ENCODE peak calls at places on chromosome 9, in eight cellular contexts. One of them, this sample, is unnamed.

GRCh38 chr9:16985559-16986348 is 115.3 kb upstream of the BNC2 start:
- DNase-seq in HepG2: no peak
- DNase-seq in progenitor cell of endocrine pancreas: no peak
- DNase-seq in kidney epithelial cell: no peak
- DNase-seq in stomach: no peak
- DNase-seq in GM13976: no peak
- DNase-seq in tibial artery: peak
- DNase-seq in AG10803: peak
- DNase-seq in this sample: no peak

GRCh38 chr9:100052375-100052774 is 46.4 kb downstream of the ERP44 start:
- DNase-seq in progenitor cell of endocrine pancreas: no peak
- DNase-seq in kidney epithelial cell: no peak
- DNase-seq in GM13976: no peak
- DNase-seq in stomach: no peak
- DNase-seq in HepG2: no peak
- DNase-seq in tibial artery: no peak
- DNase-seq in AG10803: no peak
- DNase-seq in this sample: no peak

GRCh38 chr9:5799314-5799713 is 33.6 kb downstream of the ERMP1 start:
- DNase-seq in stomach: no peak
- DNase-seq in tibial artery: no peak
- DNase-seq in HepG2: peak
- DNase-seq in AG10803: peak
- DNase-seq in GM13976: peak
- DNase-seq in progenitor cell of endocrine pancreas: no peak
- DNase-seq in kidney epithelial cell: no peak
- DNase-seq in this sample: no peak

GRCh38 chr9:90344013-90344412 is 298.6 kb downstream of the DIRAS2 start:
- DNase-seq in stomach: no peak
- DNase-seq in GM13976: no peak
- DNase-seq in kidney epithelial cell: peak
- DNase-seq in tibial artery: no peak
- DNase-seq in progenitor cell of endocrine pancreas: no peak
- DNase-seq in HepG2: no peak
- DNase-seq in AG10803: peak
- DNase-seq in this sample: no peak

GRCh38 chr9:37938121-37938906 is 34.4 kb upstream of the SLC25A51 start:
- DNase-seq in AG10803: peak
- DNase-seq in GM13976: no peak
- DNase-seq in kidney epithelial cell: no peak
- DNase-seq in progenitor cell of endocrine pancreas: no peak
- DNase-seq in HepG2: no peak
- DNase-seq in stomach: no peak
- DNase-seq in tibial artery: no peak
- DNase-seq in this sample: no peak

GRCh38 chr9:76882686-76883085 is 23.2 kb downstream of the PRUNE2 start:
- DNase-seq in tibial artery: no peak
- DNase-seq in progenitor cell of endocrine pancreas: no peak
- DNase-seq in HepG2: no peak
- DNase-seq in kidney epithelial cell: no peak
- DNase-seq in AG10803: no peak
- DNase-seq in GM13976: peak
- DNase-seq in stomach: no peak
- DNase-seq in this sample: no peak

GRCh38 chr9:70600479-70600878 is 186.0 kb upstream of the KLF9 start:
- DNase-seq in AG10803: peak
- DNase-seq in stomach: no peak
- DNase-seq in GM13976: no peak
- DNase-seq in progenitor cell of endocrine pancreas: no peak
- DNase-seq in HepG2: no peak
- DNase-seq in kidney epithelial cell: no peak
- DNase-seq in tibial artery: peak
- DNase-seq in this sample: no peak

GRCh38 chr9:17528859-17529258 is 50.0 kb upstream of the SH3GL2 start:
- DNase-seq in AG10803: peak
- DNase-seq in HepG2: no peak
- DNase-seq in tibial artery: no peak
- DNase-seq in stomach: no peak
- DNase-seq in progenitor cell of endocrine pancreas: no peak
- DNase-seq in GM13976: no peak
- DNase-seq in kidney epithelial cell: no peak
- DNase-seq in this sample: no peak

GRCh38 chr9:124004608-124005007 is 7.0 kb upstream of the LHX2 start:
- DNase-seq in stomach: no peak
- DNase-seq in progenitor cell of endocrine pancreas: no peak
- DNase-seq in GM13976: no peak
- DNase-seq in AG10803: no peak
- DNase-seq in kidney epithelial cell: no peak
- DNase-seq in tibial artery: no peak
- DNase-seq in HepG2: no peak
- DNase-seq in this sample: no peak

GRCh38 chr9:127305450-127306226 is 41.1 kb downstream of the GARNL3 start:
- DNase-seq in stomach: no peak
- DNase-seq in AG10803: no peak
- DNase-seq in HepG2: no peak
- DNase-seq in kidney epithelial cell: no peak
- DNase-seq in GM13976: no peak
- DNase-seq in progenitor cell of endocrine pancreas: no peak
- DNase-seq in tibial artery: no peak
- DNase-seq in this sample: no peak

GRCh38 chr9:18622186-18622836 is 148.4 kb downstream of the ADAMTSL1 start:
- DNase-seq in stomach: no peak
- DNase-seq in HepG2: peak
- DNase-seq in GM13976: no peak
- DNase-seq in progenitor cell of endocrine pancreas: no peak
- DNase-seq in kidney epithelial cell: no peak
- DNase-seq in tibial artery: no peak
- DNase-seq in AG10803: no peak
- DNase-seq in this sample: no peak

GRCh38 chr9:132591751-132592314 is 9.4 kb downstream of the BARHL1 start:
- DNase-seq in kidney epithelial cell: no peak
- DNase-seq in GM13976: no peak
- DNase-seq in tibial artery: no peak
- DNase-seq in HepG2: no peak
- DNase-seq in AG10803: no peak
- DNase-seq in progenitor cell of endocrine pancreas: no peak
- DNase-seq in stomach: no peak
- DNase-seq in this sample: no peak

GRCh38 chr9:68844196-68844595 is 139.2 kb downstream of the PIP5K1B start:
- DNase-seq in kidney epithelial cell: no peak
- DNase-seq in tibial artery: no peak
- DNase-seq in HepG2: no peak
- DNase-seq in GM13976: no peak
- DNase-seq in progenitor cell of endocrine pancreas: no peak
- DNase-seq in stomach: no peak
- DNase-seq in AG10803: no peak
- DNase-seq in this sample: no peak

GRCh38 chr9:126334626-126335621 is 8.3 kb downstream of the MVB12B start:
- DNase-seq in GM13976: peak
- DNase-seq in progenitor cell of endocrine pancreas: no peak
- DNase-seq in AG10803: peak
- DNase-seq in kidney epithelial cell: no peak
- DNase-seq in stomach: no peak
- DNase-seq in tibial artery: no peak
- DNase-seq in HepG2: peak
- DNase-seq in this sample: no peak

GRCh38 chr9:24257726-24258125 is 288.0 kb downstream of the IZUMO3 start:
- DNase-seq in AG10803: no peak
- DNase-seq in tibial artery: no peak
- DNase-seq in stomach: no peak
- DNase-seq in HepG2: no peak
- DNase-seq in progenitor cell of endocrine pancreas: no peak
- DNase-seq in GM13976: no peak
- DNase-seq in kidney epithelial cell: peak
- DNase-seq in this sample: no peak

GRCh38 chr9:73805111-73805510 is 653.4 kb downstream of the ANXA1 start:
- DNase-seq in AG10803: no peak
- DNase-seq in tibial artery: no peak
- DNase-seq in HepG2: no peak
- DNase-seq in stomach: no peak
- DNase-seq in progenitor cell of endocrine pancreas: no peak
- DNase-seq in GM13976: no peak
- DNase-seq in kidney epithelial cell: no peak
- DNase-seq in this sample: no peak

GRCh38 chr9:116809656-116810055 is 122.6 kb downstream of the TRIM32 start:
- DNase-seq in HepG2: no peak
- DNase-seq in progenitor cell of endocrine pancreas: no peak
- DNase-seq in tibial artery: no peak
- DNase-seq in GM13976: no peak
- DNase-seq in AG10803: no peak
- DNase-seq in kidney epithelial cell: no peak
- DNase-seq in stomach: no peak
- DNase-seq in this sample: no peak
- TF ChIP-seq CTCF in HepG2: no peak
- TF ChIP-seq CTCF in progenitor cell of endocrine pancreas: no peak
- TF ChIP-seq CTCF in tibial artery: no peak
- TF ChIP-seq CTCF in GM13976: no peak
- TF ChIP-seq CTCF in AG10803: no peak
- TF ChIP-seq CTCF in kidney epithelial cell: no peak
- TF ChIP-seq CTCF in stomach: no peak
- TF ChIP-seq CTCF in this sample: no peak

GRCh38 chr9:93262537-93263310 is 78.8 kb downstream of the WNK2 start:
- DNase-seq in kidney epithelial cell: no peak
- DNase-seq in GM13976: peak
- DNase-seq in tibial artery: peak
- DNase-seq in stomach: peak
- DNase-seq in progenitor cell of endocrine pancreas: no peak
- DNase-seq in HepG2: no peak
- DNase-seq in AG10803: no peak
- DNase-seq in this sample: no peak
- TF ChIP-seq CTCF in kidney epithelial cell: no peak
- TF ChIP-seq CTCF in GM13976: no peak
- TF ChIP-seq CTCF in tibial artery: no peak
- TF ChIP-seq CTCF in stomach: no peak
- TF ChIP-seq CTCF in progenitor cell of endocrine pancreas: no peak
- TF ChIP-seq CTCF in HepG2: no peak
- TF ChIP-seq CTCF in AG10803: no peak
- TF ChIP-seq CTCF in this sample: no peak

GRCh38 chr9:101388507-101388993 is 3.7 kb upstream of the BAAT start:
- DNase-seq in stomach: no peak
- DNase-seq in kidney epithelial cell: no peak
- DNase-seq in HepG2: peak
- DNase-seq in AG10803: no peak
- DNase-seq in tibial artery: no peak
- DNase-seq in progenitor cell of endocrine pancreas: no peak
- DNase-seq in GM13976: no peak
- DNase-seq in this sample: no peak
- TF ChIP-seq CTCF in stomach: no peak
- TF ChIP-seq CTCF in kidney epithelial cell: peak
- TF ChIP-seq CTCF in HepG2: peak
- TF ChIP-seq CTCF in AG10803: peak
- TF ChIP-seq CTCF in tibial artery: no peak
- TF ChIP-seq CTCF in progenitor cell of endocrine pancreas: no peak
- TF ChIP-seq CTCF in GM13976: no peak
- TF ChIP-seq CTCF in this sample: no peak

GRCh38 chr9:120366646-120367019 is 213.3 kb downstream of the CDK5RAP2 start:
- DNase-seq in stomach: no peak
- DNase-seq in progenitor cell of endocrine pancreas: no peak
- DNase-seq in kidney epithelial cell: peak
- DNase-seq in AG10803: peak
- DNase-seq in tibial artery: peak
- DNase-seq in GM13976: no peak
- DNase-seq in HepG2: peak
- DNase-seq in this sample: no peak
- TF ChIP-seq CTCF in stomach: no peak
- TF ChIP-seq CTCF in progenitor cell of endocrine pancreas: peak
- TF ChIP-seq CTCF in kidney epithelial cell: peak
- TF ChIP-seq CTCF in AG10803: peak
- TF ChIP-seq CTCF in tibial artery: no peak
- TF ChIP-seq CTCF in GM13976: no peak
- TF ChIP-seq CTCF in HepG2: peak
- TF ChIP-seq CTCF in this sample: no peak

GRCh38 chr9:80294318-80294717 is 722.6 kb downstream of the TLE4 start:
- DNase-seq in HepG2: no peak
- DNase-seq in stomach: no peak
- DNase-seq in progenitor cell of endocrine pancreas: no peak
- DNase-seq in tibial artery: no peak
- DNase-seq in AG10803: no peak
- DNase-seq in kidney epithelial cell: no peak
- DNase-seq in GM13976: no peak
- DNase-seq in this sample: no peak
- TF ChIP-seq CTCF in HepG2: no peak
- TF ChIP-seq CTCF in stomach: no peak
- TF ChIP-seq CTCF in progenitor cell of endocrine pancreas: no peak
- TF ChIP-seq CTCF in tibial artery: no peak
- TF ChIP-seq CTCF in AG10803: no peak
- TF ChIP-seq CTCF in kidney epithelial cell: no peak
- TF ChIP-seq CTCF in GM13976: no peak
- TF ChIP-seq CTCF in this sample: no peak

DNA sequence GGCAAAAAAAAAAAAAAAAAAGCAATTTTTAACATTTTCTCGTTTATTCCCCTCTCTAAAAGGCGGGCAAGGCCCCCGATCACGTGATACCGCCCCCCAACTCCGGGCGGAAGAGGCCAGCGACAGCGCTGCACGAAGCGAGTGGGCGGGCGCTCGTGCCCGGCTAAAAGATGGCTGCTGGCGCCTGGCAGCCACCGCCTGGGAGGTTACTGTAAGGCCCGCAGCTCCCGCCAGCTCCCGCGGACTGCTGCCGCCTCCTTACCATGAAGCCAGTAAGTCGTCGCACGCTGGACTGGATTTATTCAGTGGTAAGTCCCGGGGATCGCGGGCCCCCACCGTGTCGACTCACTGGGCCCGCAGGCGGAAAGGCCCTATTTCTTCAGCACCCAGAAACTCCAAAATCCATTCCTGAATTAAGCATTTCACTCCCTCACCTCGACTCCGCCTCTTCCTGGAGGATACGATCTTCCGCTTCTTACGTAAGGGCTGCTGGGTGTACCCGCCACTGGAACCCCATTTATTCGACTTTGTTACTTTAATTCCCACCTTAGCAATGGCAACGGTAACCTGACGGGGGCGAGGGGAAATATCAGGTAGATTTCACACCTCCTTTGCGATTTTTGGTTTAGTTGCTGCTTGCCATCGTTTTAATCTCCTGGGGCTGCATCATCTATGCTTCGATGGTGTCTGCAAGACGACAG is at the start of the genes SMIM27 and TOPORS:
- DNase-seq in progenitor cell of endocrine pancreas: peak
- DNase-seq in AG10803: peak
- DNase-seq in stomach: peak
- DNase-seq in tibial artery: peak
- DNase-seq in kidney epithelial cell: peak
- DNase-seq in HepG2: peak
- DNase-seq in GM13976: peak
- DNase-seq in this sample: peak
- TF ChIP-seq CTCF in progenitor cell of endocrine pancreas: peak
- TF ChIP-seq CTCF in AG10803: no peak
- TF ChIP-seq CTCF in stomach: no peak
- TF ChIP-seq CTCF in tibial artery: no peak
- TF ChIP-seq CTCF in kidney epithelial cell: no peak
- TF ChIP-seq CTCF in HepG2: no peak
- TF ChIP-seq CTCF in GM13976: no peak
- TF ChIP-seq CTCF in this sample: no peak